ENCODE peak calls at places on chromosomes 4 and X, in ten cellular contexts. T is brain microvascular endothelial cell, Z is WERI-Rb-1, B is bronchial epithelial cell, G is AG04450, Y is breast epithelium, J is esophagus squamous epithelium, V is HCT116, L is MM.1S, W is BE2C. X is an unnamed sample.

GRCh38 chr4:21290562-21290961 is 590.3 kb downstream of the PACRGL start:
- DNase-seq in Z (no peak), B (no peak), W (no peak), G (no peak), V (no peak), J (no peak), L (peak; percentile 90), Y (no peak), T (no peak), X (no peak)

GRCh38 chr4:63556332-63556731 is 852.9 kb downstream of the TECRL start:
- DNase-seq in L (no peak), V (no peak), G (no peak), Z (no peak), T (no peak), W (no peak), J (no peak), Y (no peak), B (no peak), X (no peak)

GRCh38 chrX:153939573-153939972 is 4.7 kb upstream of the NAA10 start:
- DNase-seq in W (no peak), G (no peak), T (no peak), V (no peak), Z (peak; percentile 13), B (no peak), L (no peak), J (no peak), Y (no peak), X (no peak)

GRCh38 chr4:80165855-80166254 is 31.4 kb upstream of the PRDM8 start:
- DNase-seq in Z (no peak), B (no peak), J (no peak), W (no peak), L (no peak), Y (no peak), V (no peak), G (no peak), T (no peak), X (no peak)

GRCh38 chr4:1445716-1446445 is 39.6 kb upstream of the NKX1-1 start:
- DNase-seq in V (no peak), W (no peak), G (no peak), L (no peak), Y (no peak), J (no peak), Z (no peak), T (no peak), B (no peak), X (no peak)

GRCh38 chr4:139660518-139661149 is 5.0 kb upstream of the MGST2 start:
- DNase-seq in G (no peak), B (no peak), J (no peak), L (no peak), T (no peak), Y (no peak), Z (no peak), W (no peak), V (no peak), X (no peak)

GRCh38 chr4:161629694-161630441 is 533.9 kb downstream of the FSTL5 start:
- DNase-seq in J (no peak), Z (peak; percentile 37), G (no peak), L (no peak), Y (no peak), V (no peak), W (no peak), T (no peak), B (no peak), X (no peak)

GRCh38 chr4:79882806-79883205 is 190.2 kb downstream of the ANTXR2 start:
- DNase-seq in V (no peak), T (no peak), B (no peak), Z (no peak), Y (no peak), G (no peak), W (no peak), J (no peak), L (no peak), X (no peak)

GRCh38 chr4:171896426-171896825 is 83.2 kb downstream of the GALNTL6 start:
- DNase-seq in Z (no peak), L (no peak), J (no peak), G (no peak), T (no peak), V (no peak), W (no peak), B (no peak), Y (no peak), X (no peak)

GRCh38 chrX:131840799-131841495 is 182.2 kb upstream of the STK26 start:
- DNase-seq in L (no peak), W (no peak), Y (no peak), J (no peak), Z (no peak), B (no peak), T (no peak), G (no peak), V (no peak), X (no peak)

GRCh38 chrX:10041383-10041782 is 74.2 kb downstream of the CLDN34 start:
- DNase-seq in Y (no peak), J (no peak), L (no peak), Z (no peak), V (no peak), W (no peak), G (no peak), T (no peak), B (no peak), X (no peak)

GRCh38 chrX:50594788-50595187 is 124.2 kb upstream of the DGKK start:
- DNase-seq in L (no peak), Y (no peak), W (no peak), B (no peak), T (no peak), G (no peak), J (no peak), Z (no peak), V (no peak), X (no peak)

GRCh38 chrX:103464071-103464773 is 55.1 kb downstream of the RAB40A start:
- DNase-seq in T (peak; percentile 25), W (peak; percentile 42), G (no peak), V (peak; percentile 8), L (peak; percentile 36), Y (no peak), B (peak; percentile 43), J (no peak), Z (peak; percentile 29), X (no peak)
- TF ChIP-seq CTCF in T (peak; percentile 70), W (peak; percentile 47), G (peak; percentile 56), V (peak; percentile 35), L (peak; percentile 46), Y (no peak), B (no peak), J (peak; percentile 28), Z (peak; percentile 16), X (no peak)

DNA sequence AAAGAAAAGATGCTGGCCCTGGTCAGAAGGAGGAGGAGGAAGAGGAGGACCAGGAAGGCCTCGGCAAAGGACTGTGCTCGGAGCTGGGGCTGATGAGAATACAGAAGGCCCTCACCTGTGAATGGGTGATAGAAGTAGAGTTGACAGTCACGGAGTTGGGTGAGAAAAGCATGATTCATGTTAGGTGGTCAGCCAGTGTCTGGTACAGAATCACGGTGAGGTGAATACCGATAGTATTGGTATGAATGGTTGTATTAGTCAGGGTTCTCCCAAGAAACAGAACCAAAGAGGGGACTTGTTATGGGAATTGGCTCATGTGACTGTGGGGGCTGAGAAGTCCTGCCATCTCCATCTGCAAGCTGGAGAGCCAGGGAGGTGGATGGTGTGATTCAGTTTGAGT is 32.5 kb upstream of the FAM156A start:
- DNase-seq in L (no peak), V (no peak), J (no peak), Y (no peak), Z (no peak), T (no peak), W (no peak), B (no peak), G (no peak), X (no peak)
- H3K27me3 ChIP-seq in L (no peaks in the 10 kb centered on the region), V (no peaks in the 10 kb centered on the region), J (no peaks in the 10 kb centered on the region), Y (no peaks in the 10 kb centered on the region), Z (peaks cover 2% of the 10 kb centered on the region), T (no peaks in the 10 kb centered on the region), W (no peaks in the 10 kb centered on the region), B (no peaks in the 10 kb centered on the region), G (no peaks in the 10 kb centered on the region), X (peaks cover 19% of the 10 kb centered on the region)

DNA sequence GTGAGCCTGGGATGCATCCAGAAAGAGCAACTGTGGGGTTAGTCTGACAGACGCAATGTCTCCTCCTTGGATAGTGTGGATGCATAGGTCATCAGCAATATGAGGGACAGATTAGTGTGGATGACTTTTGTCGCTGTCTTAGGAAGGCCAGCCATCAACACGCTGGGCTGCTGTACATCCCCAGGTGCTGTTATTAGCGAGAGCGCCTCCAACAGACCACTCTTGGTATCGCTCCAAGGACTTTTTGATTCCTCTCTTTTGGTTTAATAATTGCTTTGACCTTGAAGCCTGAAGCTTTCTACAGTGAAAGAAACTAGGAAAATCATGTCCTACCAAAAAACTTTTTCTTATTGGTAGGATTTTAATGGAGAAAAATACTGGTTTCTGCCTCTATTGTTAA is 76.7 kb downstream of the TMEM131L start:
- DNase-seq in Z (no peak), L (no peak), V (no peak), G (no peak), B (no peak), T (no peak), J (no peak), Y (no peak), W (no peak), X (no peak)
- TF ChIP-seq CTCF in Z (peak; percentile 36), L (peak; percentile 11), V (peak; percentile 61), G (no peak), B (no peak), T (peak; percentile 36), J (no peak), Y (no peak), W (peak; percentile 33), X (no peak)

GRCh38 chr4:146641762-146642161 is 3.1 kb downstream of the POU4F2 start:
- DNase-seq in G (no peak), L (no peak), J (no peak), V (no peak), Z (no peak), T (no peak), Y (no peak), B (no peak), W (no peak), X (no peak)

GRCh38 chr4:146640021-146640425 is 1.3 kb downstream of the POU4F2 start:
- DNase-seq in V (no peak), W (no peak), G (no peak), Z (no peak), T (no peak), B (no peak), L (no peak), Y (no peak), J (no peak), X (no peak)

GRCh38 chr4:146638801-146639351 is at the start of gene POU4F2:
- DNase-seq in J (no peak), L (no peak), Y (no peak), Z (peak; percentile 70), V (no peak), T (no peak), G (no peak), B (no peak), W (peak; percentile 56), X (no peak)

GRCh38 chr4:146639414-146639814 is 721 bp downstream of the POU4F2 start:
- DNase-seq in L (no peak), Z (no peak), V (no peak), Y (no peak), G (no peak), B (no peak), T (no peak), J (no peak), W (no peak), X (no peak)

DNA sequence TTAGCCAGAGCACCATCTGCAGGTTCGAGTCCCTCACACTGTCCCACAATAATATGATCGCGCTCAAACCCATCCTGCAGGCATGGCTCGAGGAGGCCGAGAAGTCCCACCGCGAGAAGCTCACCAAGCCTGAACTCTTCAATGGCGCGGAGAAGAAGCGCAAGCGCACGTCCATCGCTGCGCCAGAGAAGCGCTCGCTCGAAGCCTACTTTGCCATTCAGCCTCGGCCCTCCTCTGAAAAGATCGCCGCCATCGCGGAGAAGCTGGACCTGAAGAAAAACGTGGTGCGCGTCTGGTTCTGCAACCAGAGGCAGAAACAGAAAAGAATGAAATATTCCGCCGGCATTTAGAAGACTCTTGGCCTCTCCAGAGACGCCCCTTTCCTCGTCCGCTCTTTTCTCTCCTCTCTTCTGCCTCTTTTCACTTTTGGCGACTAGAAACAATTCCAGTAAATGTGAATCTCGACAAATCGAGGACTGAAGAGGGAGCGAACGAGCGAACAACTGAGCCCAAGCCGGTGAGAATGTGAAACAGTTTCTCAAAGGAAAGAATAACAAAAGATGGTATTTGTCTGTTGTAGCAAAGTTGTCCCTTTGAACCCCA is 1.9 kb downstream of the POU4F2 start:
- DNase-seq in W (no peak), V (no peak), Z (no peak), T (no peak), G (no peak), L (no peak), Y (no peak), B (no peak), J (no peak), X (no peak)
- H3K27me3 ChIP-seq in W (peaks cover 99% of the 10 kb centered on the region), V (peaks cover 2% of the 10 kb centered on the region), Z (no peaks in the 10 kb centered on the region), T (peaks cover 65% of the 10 kb centered on the region), G (peaks cover 49% of the 10 kb centered on the region), L (no peaks in the 10 kb centered on the region), Y (peaks cover 20% of the 10 kb centered on the region), B (peaks cover 33% of the 10 kb centered on the region), J (peaks cover 6% of the 10 kb centered on the region), X (peaks cover 95% of the 10 kb centered on the region)

X was measured in dorsolateral prefrontal cortex.